ENCODE peak calls at places on chromosome 1, in ten cellular contexts. W is NCI-H1694; N is activated naive CD8-positive, alpha-beta T cell treated with anti-CD3 and anti-CD28 coated beads, Interleukin-2, amount 50 U/mL, for 24 hours; Q is tibial artery; P is WTC11; K is NCI-H1436; V is colonic mucosa; G is NCI-H1105; X is iris pigment epithelial cell; T is activated CD4-positive, alpha-beta T cell treated with anti-CD3 and anti-CD28 coated beads, Interleukin-2, amount 50 U/mL, for 4 hours. B is an unnamed sample.

GRCh38 chr1:169250022-169250421 is 117.6 kb downstream of the NME7 start:
- DNase-seq in W (no peak), N (no peak), Q (no peak), P (no peak), K (no peak), V (no peak), G (no peak), X (peak), T (no peak), B (no peak)

GRCh38 chr1:192378276-192378675 is 61.5 kb downstream of the RGS21 start:
- DNase-seq in W (no peak), N (no peak), Q (no peak), P (no peak), K (no peak), V (no peak), G (no peak), X (peak), T (no peak), B (no peak)

GRCh38 chr1:23216771-23217420 is 406 bp downstream of the HTR1D start:
- DNase-seq in W (no peak), N (peak), Q (no peak), P (peak), K (peak), V (peak), G (peak), X (no peak), T (peak), B (no peak)

GRCh38 chr1:221637641-221638041 is 104.2 kb downstream of the DUSP10 start:
- DNase-seq in W (no peak), N (no peak), Q (no peak), P (no peak), K (no peak), V (no peak), G (no peak), X (peak), T (no peak), B (no peak)

GRCh38 chr1:27307851-27308598 is 13.9 kb upstream of the TMEM222 start:
- DNase-seq in W (no peak), N (no peak), Q (no peak), P (no peak), K (peak), V (no peak), G (no peak), X (no peak), T (no peak), B (no peak)

GRCh38 chr1:5734996-5735395 is 257.2 kb downstream of the NPHP4 start:
- DNase-seq in W (no peak), N (no peak), Q (no peak), P (peak), K (no peak), V (no peak), G (no peak), X (no peak), T (no peak), B (peak)

GRCh38 chr1:3192825-3193224 is 123.8 kb downstream of the PRDM16 start:
- DNase-seq in W (no peak), N (no peak), Q (peak), P (no peak), K (no peak), V (no peak), G (no peak), X (peak), T (no peak), B (peak)

GRCh38 chr1:98422821-98423220 is 238.7 kb upstream of the SNX7 start:
- DNase-seq in W (no peak), N (no peak), Q (no peak), P (no peak), K (no peak), V (no peak), G (no peak), X (peak), T (no peak), B (no peak)

GRCh38 chr1:160116277-160117147 is 953 bp downstream of the ATP1A2 start:
- DNase-seq in W (no peak), N (no peak), Q (peak), P (no peak), K (no peak), V (no peak), G (no peak), X (peak), T (no peak), B (no peak)

GRCh38 chr1:171666114-171666769 is 13.8 kb upstream of the MYOC start:
- DNase-seq in W (no peak), N (no peak), Q (no peak), P (no peak), K (no peak), V (no peak), G (no peak), X (no peak), T (no peak), B (no peak)

GRCh38 chr1:86757272-86757984 is 53.1 kb downstream of the SH3GLB1 start:
- DNase-seq in W (no peak), N (no peak), Q (peak), P (no peak), K (no peak), V (no peak), G (no peak), X (peak), T (no peak), B (no peak)

GRCh38 chr1:116485976-116486375 is 84.8 kb downstream of the CD58 start:
- DNase-seq in W (no peak), N (no peak), Q (no peak), P (no peak), K (no peak), V (no peak), G (no peak), X (peak), T (no peak), B (no peak)

GRCh38 chr1:150152772-150153461 is 3.2 kb downstream of the PLEKHO1 start:
- DNase-seq in W (no peak), N (no peak), Q (no peak), P (no peak), K (no peak), V (no peak), G (no peak), X (peak), T (no peak), B (no peak)

GRCh38 chr1:215566556-215567490 is at the start of gene KCTD3:
- DNase-seq in W (peak), N (peak), Q (peak), P (peak), K (peak), V (peak), G (peak), X (peak), T (peak), B (peak)

GRCh38 chr1:181551249-181551648 is 67.9 kb downstream of the CACNA1E start:
- DNase-seq in W (no peak), N (no peak), Q (no peak), P (no peak), K (peak), V (peak), G (peak), X (no peak), T (no peak), B (no peak)

GRCh38 chr1:37714226-37714625 is 21.9 kb downstream of the CDCA8 start:
- DNase-seq in W (no peak), N (no peak), Q (no peak), P (no peak), K (no peak), V (no peak), G (no peak), X (no peak), T (no peak), B (no peak)

GRCh38 chr1:155179107-155180031 is 5.7 kb downstream of the TRIM46 start:
- DNase-seq in W (no peak), N (no peak), Q (peak), P (no peak), K (no peak), V (peak), G (no peak), X (no peak), T (no peak), B (peak)

GRCh38 chr1:201827321-201828281 is 1.4 kb upstream of the IPO9 start:
- DNase-seq in W (no peak), N (no peak), Q (no peak), P (no peak), K (no peak), V (no peak), G (no peak), X (no peak), T (no peak), B (no peak)

GRCh38 chr1:54465351-54465811 is 59.2 kb upstream of the SSBP3 start:
- DNase-seq in W (no peak), N (no peak), Q (no peak), P (no peak), K (no peak), V (no peak), G (no peak), X (no peak), T (no peak), B (peak)

GRCh38 chr1:12255918-12256317 is 26.1 kb downstream of the VPS13D start:
- DNase-seq in W (no peak), N (no peak), Q (no peak), P (no peak), K (no peak), V (no peak), G (no peak), X (peak), T (no peak), B (no peak)

GRCh38 chr1:113871597-113872113 is at the start of gene PTPN22:
- DNase-seq in W (no peak), N (peak), Q (no peak), P (no peak), K (no peak), V (peak), G (no peak), X (peak), T (peak), B (peak)

GRCh38 chr1:30516505-30516858 is 206.9 kb downstream of the MATN1 start:
- DNase-seq in W (no peak), N (no peak), Q (peak), P (no peak), K (no peak), V (no peak), G (no peak), X (no peak), T (no peak), B (no peak)

GRCh38 chr1:225427249-225428065 is at the start of gene LBR:
- DNase-seq in W (peak), N (peak), Q (no peak), P (no peak), K (no peak), V (peak), G (no peak), X (peak), T (peak), B (peak)

GRCh38 chr1:96562094-96562493 is 159.5 kb upstream of the PTBP2 start:
- DNase-seq in W (no peak), N (no peak), Q (no peak), P (no peak), K (no peak), V (no peak), G (no peak), X (no peak), T (no peak), B (no peak)

GRCh38 chr1:212281589-212281988 is 3.6 kb upstream of the PPP2R5A start:
- DNase-seq in W (no peak), N (no peak), Q (no peak), P (no peak), K (no peak), V (no peak), G (no peak), X (peak), T (no peak), B (no peak)

GRCh38 chr1:234632225-234632624 is 22.2 kb upstream of the IRF2BP2 start:
- DNase-seq in W (no peak), N (no peak), Q (no peak), P (no peak), K (no peak), V (peak), G (no peak), X (no peak), T (no peak), B (no peak)

GRCh38 chr1:165352442-165353293 is 3.8 kb downstream of the LMX1A start:
- DNase-seq in W (no peak), N (no peak), Q (no peak), P (peak), K (no peak), V (peak), G (no peak), X (no peak), T (no peak), B (no peak)